ENCODE peak calls at places on chromosomes 3 and 15, in six cellular contexts. Y is tibial artery, J is IMR-90, I is endothelial cell of umbilical vein, B is heart left ventricle, V is endothelial cell. U is an unnamed sample.

GRCh38 chr15:43911235-43911661 is 84.4 kb downstream of the WDR76 start:
- DNase-seq in Y (peak; percentile 57), I (peak; percentile 91), V (no peak), B (peak; percentile 46), J (peak; percentile 93), U (no peak)

GRCh38 chr15:96412045-96412918 is 81.8 kb downstream of the NR2F2 start:
- DNase-seq in Y (no peak), B (no peak), V (no peak), I (no peak), J (no peak), U (no peak)

GRCh38 chr3:39101022-39101689 is 6.3 kb downstream of the GORASP1 start:
- DNase-seq in J (peak; percentile 26), V (peak; percentile 44), Y (no peak), I (peak; percentile 32), B (no peak), U (no peak)

GRCh38 chr3:194364652-194365434 is 4.7 kb downstream of the LRRC15 start:
- DNase-seq in J (peak; percentile 94), B (no peak), Y (no peak), I (peak; percentile 86), V (no peak), U (no peak)

GRCh38 chr3:22887664-22888291 is 315.3 kb upstream of the UBE2E2 start:
- DNase-seq in Y (no peak), B (no peak), I (peak; percentile 4), J (peak; percentile 21), V (peak; percentile 26), U (no peak)

GRCh38 chr3:185079620-185080019 is 73.2 kb downstream of the C3orf70 start:
- DNase-seq in Y (no peak), B (no peak), J (no peak), I (no peak), V (no peak), U (no peak)

GRCh38 chr15:101537681-101538080 is 48.2 kb upstream of the PCSK6 start:
- DNase-seq in I (no peak), J (no peak), B (no peak), V (no peak), Y (no peak), U (no peak)

GRCh38 chr3:52395503-52395865 is 49.4 kb downstream of the SEMA3G start:
- DNase-seq in B (peak; percentile 19), Y (no peak), I (no peak), V (no peak), J (no peak), U (no peak)

GRCh38 chr3:193554790-193555189 is at the start of gene ATP13A4:
- DNase-seq in I (no peak), V (no peak), J (no peak), Y (no peak), B (no peak), U (no peak)

GRCh38 chr3:134640872-134641470 is 9.9 kb downstream of the KY start:
- DNase-seq in J (peak; percentile 49), Y (no peak), V (peak; percentile 49), I (peak; percentile 32), B (no peak), U (peak; percentile 46)

GRCh38 chr3:13177236-13177635 is 104.0 kb upstream of the IQSEC1 start:
- DNase-seq in I (no peak), J (no peak), V (no peak), Y (peak; percentile 6), B (no peak), U (no peak)

GRCh38 chr15:63938486-63939061 is 104.8 kb upstream of the HERC1 start:
- DNase-seq in V (no peak), J (peak; percentile 33), I (peak; percentile 33), Y (no peak), B (no peak), U (no peak)

GRCh38 chr3:4228295-4228694 is 74.9 kb upstream of the SETMAR start:
- DNase-seq in J (no peak), Y (no peak), I (no peak), B (no peak), V (no peak), U (no peak)

GRCh38 chr15:97652041-97652440 is 308.5 kb upstream of the ARRDC4 start:
- DNase-seq in J (no peak), Y (no peak), B (no peak), V (no peak), I (no peak), U (no peak)

GRCh38 chr15:70775160-70775559 is 11.8 kb upstream of the UACA start:
- DNase-seq in V (no peak), Y (no peak), B (no peak), I (peak; percentile 44), J (peak; percentile 82), U (no peak)

GRCh38 chr3:49255112-49255511 is 21.9 kb downstream of the C3orf62 start:
- DNase-seq in I (no peak), Y (no peak), J (no peak), B (no peak), V (no peak), U (no peak)

GRCh38 chr15:47754312-47754711 is 37.0 kb downstream of the SEMA6D start:
- DNase-seq in Y (no peak), J (peak; percentile 5), V (no peak), I (no peak), B (no peak), U (no peak)

GRCh38 chr3:35393916-35394315 is 245.4 kb upstream of the ARPP21 start:
- DNase-seq in Y (no peak), B (no peak), I (no peak), J (no peak), V (no peak), U (no peak)

GRCh38 chr3:10553586-10554235 is 48.3 kb upstream of the ATP2B2 start:
- DNase-seq in J (no peak), Y (no peak), B (no peak), V (peak; percentile 59), I (no peak), U (peak; percentile 65)

GRCh38 chr3:135762188-135762853 is 203.2 kb upstream of the PPP2R3A start:
- DNase-seq in V (no peak), B (no peak), J (no peak), I (no peak), Y (no peak), U (no peak)

GRCh38 chr3:58093573-58094195 is 85.5 kb downstream of the FLNB start:
- DNase-seq in V (no peak), Y (no peak), J (peak; percentile 77), B (no peak), I (peak; percentile 49), U (no peak)

GRCh38 chr3:49296781-49297420 is 19.9 kb upstream of the C3orf62 start:
- DNase-seq in I (no peak), B (peak; percentile 79), Y (peak; percentile 75), J (no peak), V (no peak), U (no peak)

GRCh38 chr3:141779667-141780066 is 16.5 kb downstream of the GRK7 start:
- DNase-seq in Y (no peak), J (no peak), V (no peak), I (no peak), B (no peak), U (no peak)

GRCh38 chr15:36291501-36291900 is 287.9 kb upstream of the CDIN1 start:
- DNase-seq in I (no peak), B (no peak), J (no peak), Y (no peak), V (no peak), U (no peak)

GRCh38 chr3:33256249-33256648 is 21.0 kb upstream of the FBXL2 start:
- DNase-seq in B (no peak), I (no peak), Y (no peak), J (no peak), V (no peak), U (no peak)

GRCh38 chr15:84819291-84819768 is 2.2 kb downstream of the ALPK3 start:
- DNase-seq in Y (no peak), J (no peak), V (peak; percentile 14), B (peak; percentile 79), I (peak; percentile 25), U (no peak)
- TF ChIP-seq CTCF in Y (no peak), J (no peak), V (peak; percentile 6), B (no peak), I (no peak), U (peak; percentile 37)

GRCh38 chr3:127831723-127832172 is 9.4 kb upstream of the MGLL start:
- DNase-seq in B (no peak), V (peak; percentile 78), I (peak; percentile 35), Y (no peak), J (peak; percentile 49), U (peak; percentile 31)

GRCh38 chr3:127836004-127836882 is 13.9 kb upstream of the MGLL start:
- DNase-seq in Y (no peak), J (no peak), V (no peak), B (no peak), I (no peak), U (no peak)

GRCh38 chr3:127839099-127839498 is 16.8 kb upstream of the MGLL start:
- DNase-seq in I (no peak), V (no peak), J (no peak), Y (no peak), B (no peak), U (no peak)

GRCh38 chr3:127833281-127834032 is 11.1 kb upstream of the MGLL start:
- DNase-seq in J (no peak), V (no peak), I (no peak), B (no peak), Y (no peak), U (no peak)

DNA sequence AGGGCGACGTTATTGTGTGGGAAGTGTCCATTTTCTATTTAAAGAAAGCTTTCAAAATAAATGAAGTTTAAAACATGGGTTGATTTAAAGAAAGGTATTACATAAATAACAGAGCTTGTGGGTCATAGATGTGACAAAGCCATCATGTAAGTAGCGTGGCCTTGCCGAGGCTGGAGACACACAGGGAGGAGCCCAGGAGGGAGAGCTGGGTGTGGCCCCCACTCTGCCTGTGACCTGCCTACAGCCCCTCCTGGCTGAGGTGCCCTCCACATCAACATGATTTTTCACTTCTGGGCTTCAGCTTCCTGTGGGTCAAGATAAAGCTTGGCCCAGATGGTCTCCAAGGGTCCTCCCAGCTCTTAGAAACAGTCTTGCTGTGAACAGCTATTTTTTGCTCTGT is 12.5 kb upstream of the MGLL start:
- DNase-seq in B (no peak), I (no peak), J (no peak), Y (no peak), V (no peak), U (no peak)
- TF ChIP-seq CTCF in B (no peak), I (no peak), J (no peak), Y (no peak), V (no peak), U (no peak)

GRCh38 chr3:50971487-50971924 is 296.8 kb downstream of the DOCK3 start:
- DNase-seq in V (peak; percentile 36), Y (no peak), J (peak; percentile 45), B (no peak), I (peak; percentile 45), U (peak; percentile 40)
- TF ChIP-seq CTCF in V (peak; percentile 80), Y (peak; percentile 27), J (peak; percentile 74), B (peak; percentile 68), I (peak; percentile 75), U (peak; percentile 91)

GRCh38 chr15:40108061-40108854 is 421 bp downstream of the BMF start:
- DNase-seq in B (peak; percentile 66), J (peak; percentile 55), V (peak; percentile 30), Y (peak; percentile 79), I (peak; percentile 47), U (no peak)

GRCh38 chr15:40111888-40112287 is 3.2 kb upstream of the BMF start:
- DNase-seq in B (no peak), V (no peak), Y (no peak), I (no peak), J (no peak), U (no peak)

GRCh38 chr15:40110866-40111550 is 2.3 kb upstream of the BMF start:
- DNase-seq in B (no peak), I (no peak), Y (no peak), J (no peak), V (no peak), U (no peak)

GRCh38 chr15:40106203-40107161 is 2.2 kb downstream of the BMF start:
- DNase-seq in V (peak; percentile 49), J (peak; percentile 49), B (no peak), Y (peak; percentile 85), I (no peak), U (no peak)

GRCh38 chr15:40108855-40109735 is at the start of gene BMF:
- DNase-seq in I (peak; percentile 99), Y (peak; percentile 100), J (peak; percentile 99), B (peak; percentile 100), V (peak; percentile 98), U (peak; percentile 98)
- TF ChIP-seq CTCF in I (peak; percentile 35), Y (peak; percentile 14), J (peak; percentile 40), B (no peak), V (no peak), U (peak; percentile 53)

U was measured in neural crest cell.